ENCODE peak calls at places on chromosome 2, in nine cellular contexts. One of them, this sample, is unnamed.

GRCh38 chr2:45946023-45946422 is 294.5 kb downstream of the PRKCE start:
- DNase-seq in mesothelial cell of epicardium: no peak
- DNase-seq in fibroblast of mammary gland: peak
- DNase-seq in progenitor cell of endocrine pancreas: no peak
- DNase-seq in AG09319: no peak
- DNase-seq in endodermal cell: no peak
- DNase-seq in uterus: no peak
- DNase-seq in fibroblast of pulmonary artery: peak
- DNase-seq in Calu3: peak
- DNase-seq in this sample: peak

GRCh38 chr2:161954103-161954502 is 119.9 kb downstream of the DPP4 start:
- DNase-seq in endodermal cell: no peak
- DNase-seq in uterus: no peak
- DNase-seq in progenitor cell of endocrine pancreas: no peak
- DNase-seq in fibroblast of pulmonary artery: no peak
- DNase-seq in fibroblast of mammary gland: peak
- DNase-seq in Calu3: no peak
- DNase-seq in mesothelial cell of epicardium: no peak
- DNase-seq in AG09319: no peak
- DNase-seq in this sample: no peak

GRCh38 chr2:127226520-127227263 is 6.6 kb upstream of the CYP27C1 start:
- DNase-seq in progenitor cell of endocrine pancreas: no peak
- DNase-seq in uterus: no peak
- DNase-seq in endodermal cell: peak
- DNase-seq in Calu3: peak
- DNase-seq in mesothelial cell of epicardium: no peak
- DNase-seq in fibroblast of pulmonary artery: peak
- DNase-seq in AG09319: peak
- DNase-seq in fibroblast of mammary gland: peak
- DNase-seq in this sample: no peak

GRCh38 chr2:28401411-28401810 is 8.8 kb downstream of the FOSL2 start:
- DNase-seq in fibroblast of mammary gland: no peak
- DNase-seq in mesothelial cell of epicardium: no peak
- DNase-seq in Calu3: no peak
- DNase-seq in fibroblast of pulmonary artery: no peak
- DNase-seq in progenitor cell of endocrine pancreas: no peak
- DNase-seq in AG09319: no peak
- DNase-seq in uterus: no peak
- DNase-seq in endodermal cell: no peak
- DNase-seq in this sample: no peak

GRCh38 chr2:209471037-209471436 is 47.2 kb downstream of the MAP2 start:
- DNase-seq in endodermal cell: no peak
- DNase-seq in mesothelial cell of epicardium: no peak
- DNase-seq in uterus: no peak
- DNase-seq in fibroblast of mammary gland: peak
- DNase-seq in progenitor cell of endocrine pancreas: no peak
- DNase-seq in Calu3: no peak
- DNase-seq in AG09319: no peak
- DNase-seq in fibroblast of pulmonary artery: peak
- DNase-seq in this sample: no peak

GRCh38 chr2:30780776-30781330 is 26.4 kb downstream of the CAPN13 start:
- DNase-seq in Calu3: no peak
- DNase-seq in fibroblast of pulmonary artery: no peak
- DNase-seq in endodermal cell: peak
- DNase-seq in fibroblast of mammary gland: no peak
- DNase-seq in mesothelial cell of epicardium: no peak
- DNase-seq in progenitor cell of endocrine pancreas: no peak
- DNase-seq in uterus: no peak
- DNase-seq in AG09319: no peak
- DNase-seq in this sample: no peak

GRCh38 chr2:40773291-40773690 is 321.4 kb upstream of the SLC8A1 start:
- DNase-seq in endodermal cell: no peak
- DNase-seq in fibroblast of mammary gland: no peak
- DNase-seq in Calu3: no peak
- DNase-seq in progenitor cell of endocrine pancreas: no peak
- DNase-seq in uterus: no peak
- DNase-seq in AG09319: no peak
- DNase-seq in mesothelial cell of epicardium: no peak
- DNase-seq in fibroblast of pulmonary artery: no peak
- DNase-seq in this sample: no peak

GRCh38 chr2:13056259-13056843 is 339.6 kb downstream of the TRIB2 start:
- DNase-seq in fibroblast of mammary gland: peak
- DNase-seq in endodermal cell: no peak
- DNase-seq in Calu3: peak
- DNase-seq in mesothelial cell of epicardium: no peak
- DNase-seq in uterus: no peak
- DNase-seq in AG09319: no peak
- DNase-seq in fibroblast of pulmonary artery: peak
- DNase-seq in progenitor cell of endocrine pancreas: no peak
- DNase-seq in this sample: no peak

GRCh38 chr2:239472220-239472775 is 71.5 kb upstream of the HDAC4 start:
- DNase-seq in fibroblast of mammary gland: no peak
- DNase-seq in Calu3: no peak
- DNase-seq in progenitor cell of endocrine pancreas: no peak
- DNase-seq in mesothelial cell of epicardium: no peak
- DNase-seq in fibroblast of pulmonary artery: no peak
- DNase-seq in endodermal cell: peak
- DNase-seq in uterus: no peak
- DNase-seq in AG09319: no peak
- DNase-seq in this sample: no peak

GRCh38 chr2:78999410-78999809 is 26.1 kb upstream of the REG3G start:
- DNase-seq in progenitor cell of endocrine pancreas: no peak
- DNase-seq in fibroblast of mammary gland: peak
- DNase-seq in fibroblast of pulmonary artery: peak
- DNase-seq in mesothelial cell of epicardium: no peak
- DNase-seq in AG09319: no peak
- DNase-seq in uterus: no peak
- DNase-seq in Calu3: no peak
- DNase-seq in endodermal cell: no peak
- DNase-seq in this sample: no peak

GRCh38 chr2:149033716-149034115 is 4.8 kb upstream of the LYPD6B start:
- DNase-seq in endodermal cell: peak
- DNase-seq in fibroblast of pulmonary artery: no peak
- DNase-seq in Calu3: no peak
- DNase-seq in mesothelial cell of epicardium: no peak
- DNase-seq in fibroblast of mammary gland: no peak
- DNase-seq in progenitor cell of endocrine pancreas: peak
- DNase-seq in AG09319: no peak
- DNase-seq in uterus: no peak
- DNase-seq in this sample: no peak

GRCh38 chr2:15675456-15676195 is 84.0 kb downstream of the DDX1 start:
- DNase-seq in progenitor cell of endocrine pancreas: no peak
- DNase-seq in AG09319: no peak
- DNase-seq in endodermal cell: no peak
- DNase-seq in Calu3: no peak
- DNase-seq in fibroblast of pulmonary artery: peak
- DNase-seq in fibroblast of mammary gland: peak
- DNase-seq in mesothelial cell of epicardium: no peak
- DNase-seq in uterus: no peak
- DNase-seq in this sample: no peak

DNA sequence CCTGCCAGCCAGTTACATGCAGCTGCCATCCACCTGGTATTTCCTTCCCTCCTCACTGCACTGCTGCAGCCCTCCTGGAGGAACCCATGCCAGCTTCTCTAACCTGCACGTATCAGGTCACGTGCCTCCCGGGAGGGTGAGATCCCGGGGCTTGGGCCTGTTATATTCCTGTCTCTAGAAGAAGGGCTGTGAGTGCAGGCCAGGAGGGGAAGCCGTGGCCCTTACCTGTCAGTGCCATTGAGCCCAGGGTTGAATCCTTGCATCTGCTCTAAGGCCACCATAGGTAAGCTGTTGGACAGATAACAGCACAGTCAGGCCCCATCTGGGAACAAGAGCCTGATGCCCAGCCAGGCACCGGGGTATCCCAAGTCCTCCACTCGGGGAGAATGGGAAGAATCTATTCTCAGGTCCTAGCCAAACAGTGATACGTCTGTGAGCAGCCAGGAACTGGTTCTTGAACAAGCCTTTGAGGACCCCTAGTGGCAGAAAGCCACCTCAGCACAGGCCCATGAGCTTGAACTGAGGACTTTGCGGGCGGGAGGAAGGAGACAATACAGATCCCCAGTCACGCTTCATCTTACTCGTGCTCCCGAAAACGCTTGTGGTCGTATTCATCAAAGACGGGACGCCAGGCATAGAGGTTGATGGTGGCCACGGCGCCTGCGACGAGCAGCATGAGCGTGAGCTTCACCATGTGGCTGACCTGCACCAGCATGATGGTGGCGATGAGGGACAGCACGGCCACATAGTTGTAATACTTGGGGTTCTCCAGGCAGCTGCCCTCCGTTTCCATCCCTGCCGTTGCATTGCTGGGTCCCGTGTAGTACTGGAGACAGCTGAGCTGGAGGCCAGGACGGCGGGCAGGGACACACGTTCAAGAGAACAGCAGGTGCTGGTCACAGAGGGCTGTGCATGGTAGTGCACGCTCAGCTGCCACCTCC is 34.4 kb downstream of the CENPO start:
- DNase-seq in mesothelial cell of epicardium: no peak
- DNase-seq in fibroblast of mammary gland: peak
- DNase-seq in fibroblast of pulmonary artery: peak
- DNase-seq in Calu3: peak
- DNase-seq in uterus: peak
- DNase-seq in AG09319: peak
- DNase-seq in progenitor cell of endocrine pancreas: peak
- DNase-seq in endodermal cell: peak
- DNase-seq in this sample: peak
- TF ChIP-seq CTCF in mesothelial cell of epicardium: peak
- TF ChIP-seq CTCF in fibroblast of mammary gland: peak
- TF ChIP-seq CTCF in fibroblast of pulmonary artery: peak
- TF ChIP-seq CTCF in Calu3: peak
- TF ChIP-seq CTCF in uterus: peak
- TF ChIP-seq CTCF in AG09319: peak
- TF ChIP-seq CTCF in progenitor cell of endocrine pancreas: peak
- TF ChIP-seq CTCF in endodermal cell: peak
- TF ChIP-seq CTCF in this sample: peak

GRCh38 chr2:190838492-190838910 is 42.1 kb upstream of the GLS start:
- DNase-seq in fibroblast of mammary gland: peak
- DNase-seq in endodermal cell: no peak
- DNase-seq in fibroblast of pulmonary artery: peak
- DNase-seq in AG09319: no peak
- DNase-seq in mesothelial cell of epicardium: no peak
- DNase-seq in progenitor cell of endocrine pancreas: no peak
- DNase-seq in uterus: no peak
- DNase-seq in Calu3: no peak
- DNase-seq in this sample: no peak

GRCh38 chr2:190837991-190838390 is 42.6 kb upstream of the GLS start:
- DNase-seq in fibroblast of pulmonary artery: peak
- DNase-seq in fibroblast of mammary gland: no peak
- DNase-seq in endodermal cell: no peak
- DNase-seq in AG09319: no peak
- DNase-seq in progenitor cell of endocrine pancreas: no peak
- DNase-seq in uterus: no peak
- DNase-seq in Calu3: no peak
- DNase-seq in mesothelial cell of epicardium: no peak
- DNase-seq in this sample: no peak

GRCh38 chr2:190836767-190837166 is 43.9 kb upstream of the GLS start:
- DNase-seq in progenitor cell of endocrine pancreas: no peak
- DNase-seq in endodermal cell: no peak
- DNase-seq in fibroblast of mammary gland: no peak
- DNase-seq in fibroblast of pulmonary artery: no peak
- DNase-seq in Calu3: no peak
- DNase-seq in uterus: no peak
- DNase-seq in mesothelial cell of epicardium: no peak
- DNase-seq in AG09319: no peak
- DNase-seq in this sample: no peak

GRCh38 chr2:190835303-190835930 is 45.2 kb upstream of the GLS start:
- DNase-seq in uterus: peak
- DNase-seq in endodermal cell: no peak
- DNase-seq in progenitor cell of endocrine pancreas: no peak
- DNase-seq in fibroblast of pulmonary artery: peak
- DNase-seq in fibroblast of mammary gland: peak
- DNase-seq in mesothelial cell of epicardium: no peak
- DNase-seq in Calu3: peak
- DNase-seq in AG09319: no peak
- DNase-seq in this sample: peak

DNA sequence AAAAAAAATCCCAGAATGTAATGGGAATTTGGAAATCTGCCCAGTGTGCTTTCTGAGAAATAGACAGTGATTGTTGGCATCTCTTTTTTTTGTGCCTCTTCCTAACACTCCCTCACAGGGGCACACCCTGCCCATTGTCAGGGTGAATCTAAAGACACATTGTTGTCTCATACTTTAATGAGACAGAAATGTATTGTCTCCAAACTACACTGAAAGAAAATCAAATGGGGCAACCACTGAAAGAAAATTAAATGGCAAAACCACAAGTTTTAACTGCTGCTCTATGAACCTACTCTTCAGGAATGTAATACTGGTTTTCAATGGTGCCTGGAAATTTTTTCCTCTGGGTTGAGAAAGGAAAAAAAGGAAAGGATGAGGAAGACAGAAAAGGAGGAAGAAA is 43.2 kb upstream of the GLS start:
- DNase-seq in progenitor cell of endocrine pancreas: no peak
- DNase-seq in mesothelial cell of epicardium: no peak
- DNase-seq in Calu3: no peak
- DNase-seq in uterus: no peak
- DNase-seq in AG09319: no peak
- DNase-seq in fibroblast of mammary gland: peak
- DNase-seq in endodermal cell: no peak
- DNase-seq in fibroblast of pulmonary artery: peak
- DNase-seq in this sample: no peak
- TF ChIP-seq CTCF in progenitor cell of endocrine pancreas: no peak
- TF ChIP-seq CTCF in mesothelial cell of epicardium: no peak
- TF ChIP-seq CTCF in Calu3: no peak
- TF ChIP-seq CTCF in uterus: no peak
- TF ChIP-seq CTCF in AG09319: no peak
- TF ChIP-seq CTCF in fibroblast of mammary gland: no peak
- TF ChIP-seq CTCF in endodermal cell: no peak
- TF ChIP-seq CTCF in fibroblast of pulmonary artery: no peak
- TF ChIP-seq CTCF in this sample: no peak

DNA sequence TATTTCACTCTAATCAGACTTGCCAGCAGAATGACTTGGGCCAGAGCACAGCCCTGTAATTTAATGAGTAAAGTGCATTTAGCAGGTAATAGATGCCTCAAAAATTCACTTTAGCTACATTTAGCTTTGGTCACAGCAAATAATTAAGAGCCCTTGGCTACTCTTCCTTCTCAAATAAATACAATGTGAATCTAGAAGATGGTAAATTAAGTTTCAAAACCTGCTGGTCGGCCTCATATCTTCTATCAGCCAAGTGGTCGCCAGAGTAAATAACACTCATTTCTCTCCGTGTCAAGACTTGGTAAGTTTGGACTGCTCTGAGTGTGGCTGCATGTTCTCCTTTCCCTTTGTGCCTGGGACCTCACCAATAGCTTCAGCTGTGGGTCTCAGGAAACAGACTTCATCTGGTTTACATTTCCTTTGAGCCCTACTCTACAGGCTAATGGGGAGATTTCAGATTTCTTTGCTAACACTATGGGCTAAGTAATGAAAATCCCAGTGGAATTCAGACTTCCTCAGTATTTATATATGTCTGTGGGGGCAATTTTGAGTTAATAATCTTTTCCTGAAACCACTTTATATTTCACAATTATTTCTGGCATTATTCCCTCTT is 375.8 kb downstream of the RBM43 start:
- DNase-seq in mesothelial cell of epicardium: no peak
- DNase-seq in AG09319: no peak
- DNase-seq in fibroblast of mammary gland: no peak
- DNase-seq in fibroblast of pulmonary artery: no peak
- DNase-seq in Calu3: no peak
- DNase-seq in uterus: no peak
- DNase-seq in progenitor cell of endocrine pancreas: no peak
- DNase-seq in endodermal cell: no peak
- DNase-seq in this sample: no peak
- TF ChIP-seq CTCF in mesothelial cell of epicardium: no peak
- TF ChIP-seq CTCF in AG09319: no peak
- TF ChIP-seq CTCF in fibroblast of mammary gland: no peak
- TF ChIP-seq CTCF in fibroblast of pulmonary artery: no peak
- TF ChIP-seq CTCF in Calu3: no peak
- TF ChIP-seq CTCF in uterus: no peak
- TF ChIP-seq CTCF in progenitor cell of endocrine pancreas: no peak
- TF ChIP-seq CTCF in endodermal cell: no peak
- TF ChIP-seq CTCF in this sample: no peak

GRCh38 chr2:36777788-36778187 is 81.3 kb downstream of the VIT start:
- DNase-seq in AG09319: no peak
- DNase-seq in progenitor cell of endocrine pancreas: no peak
- DNase-seq in Calu3: no peak
- DNase-seq in mesothelial cell of epicardium: no peak
- DNase-seq in uterus: no peak
- DNase-seq in endodermal cell: no peak
- DNase-seq in fibroblast of pulmonary artery: no peak
- DNase-seq in fibroblast of mammary gland: no peak
- DNase-seq in this sample: no peak
- TF ChIP-seq CTCF in AG09319: no peak
- TF ChIP-seq CTCF in progenitor cell of endocrine pancreas: no peak
- TF ChIP-seq CTCF in Calu3: no peak
- TF ChIP-seq CTCF in mesothelial cell of epicardium: no peak
- TF ChIP-seq CTCF in uterus: no peak
- TF ChIP-seq CTCF in endodermal cell: no peak
- TF ChIP-seq CTCF in fibroblast of pulmonary artery: no peak
- TF ChIP-seq CTCF in fibroblast of mammary gland: no peak
- TF ChIP-seq CTCF in this sample: no peak

This sample was measured in adrenal gland.